ENCODE peak calls at places on chromosomes 16 and 17, in four cellular contexts. T, P, O and J are unnamed samples.

GRCh38 chr16:4375717-4376116 is 4.1 kb downstream of the VASN start:
- DNase-seq in O (peak; percentile 66), P (no peak), T (no peak), J (no peak)

GRCh38 chr17:57739402-57740224 is 5.5 kb downstream of the CCDC182 start:
- DNase-seq in P (no peak), T (no peak), O (peak; percentile 22), J (peak; percentile 19)

GRCh38 chr16:80902306-80903154 is 98.1 kb upstream of the CDYL2 start:
- DNase-seq in T (no peak), O (no peak), P (no peak), J (no peak)

GRCh38 chr16:20614201-20615141 is 38.3 kb upstream of the ACSM2B start:
- DNase-seq in O (no peak), T (no peak), P (no peak), J (no peak)

GRCh38 chr17:42682400-42683384 is at the start of gene CNTNAP1:
- DNase-seq in O (peak; percentile 68), P (no peak), T (peak; percentile 77), J (peak; percentile 81)

GRCh38 chr16:2152695-2153506 is 2.7 kb upstream of the TRAF7 start:
- DNase-seq in O (peak; percentile 40), T (no peak), P (no peak), J (peak; percentile 51)

GRCh38 chr16:9665851-9666271 is 516.4 kb downstream of the GRIN2A start:
- DNase-seq in P (no peak), O (no peak), T (no peak), J (no peak)

GRCh38 chr16:3856367-3857141 is 24.0 kb downstream of the CREBBP start:
- DNase-seq in T (no peak), P (no peak), O (no peak), J (no peak)

GRCh38 chr17:43453331-43453812 is 30.4 kb upstream of the DHX8 start:
- DNase-seq in P (no peak), O (no peak), T (peak; percentile 67), J (no peak)

GRCh38 chr16:46961373-46962353 is 11.8 kb downstream of the DNAJA2 start:
- DNase-seq in T (no peak), P (peak; percentile 73), O (peak; percentile 31), J (peak; percentile 67)

GRCh38 chr16:8931864-8932263 is 31.8 kb downstream of the USP7 start:
- DNase-seq in P (no peak), T (peak; percentile 52), O (peak; percentile 71), J (peak; percentile 20)

GRCh38 chr17:81422776-81423697 is 27.8 kb downstream of the BAHCC1 start:
- DNase-seq in T (peak; percentile 90), P (no peak), O (peak; percentile 95), J (peak; percentile 86)

GRCh38 chr16:535446-536405 is 8.2 kb downstream of the CAPN15 start:
- DNase-seq in T (no peak), O (peak; percentile 77), P (no peak), J (peak; percentile 51)

GRCh38 chr16:85426806-85427205 is 186.3 kb upstream of the GSE1 start:
- DNase-seq in O (no peak), P (no peak), T (no peak), J (no peak)

GRCh38 chr17:51006601-51007000 is 114.1 kb downstream of the SPAG9 start:
- DNase-seq in T (no peak), P (no peak), O (no peak), J (no peak)

GRCh38 chr16:84617068-84617630 is 729 bp downstream of the COTL1 start:
- DNase-seq in O (no peak), P (peak; percentile 28), T (no peak), J (no peak)

GRCh38 chr17:34199932-34200534 is 55.1 kb upstream of the CCL2 start:
- DNase-seq in T (peak; percentile 63), O (peak; percentile 87), P (peak; percentile 76), J (peak; percentile 87)

GRCh38 chr17:9900744-9901143 is 4.3 kb downstream of the RCVRN start:
- DNase-seq in P (no peak), T (no peak), O (peak; percentile 81), J (peak; percentile 46)

GRCh38 chr17:75774471-75774987 is 9.5 kb upstream of the GALK1 start:
- DNase-seq in P (no peak), O (no peak), T (no peak), J (no peak)

GRCh38 chr16:11836653-11837244 is 14.6 kb downstream of the RSL1D1 start:
- DNase-seq in P (no peak), O (peak; percentile 89), T (no peak), J (peak; percentile 63)

GRCh38 chr17:41415411-41415810 is 9.0 kb downstream of the KRT37 start:
- DNase-seq in O (no peak), T (no peak), P (no peak), J (no peak)

GRCh38 chr17:41131979-41132378 is 8.0 kb upstream of the KRTAP4-12 start:
- DNase-seq in P (no peak), T (no peak), O (peak; percentile 19), J (no peak)

GRCh38 chr16:86066755-86067154 is 167.8 kb downstream of the IRF8 start:
- DNase-seq in T (no peak), O (no peak), P (no peak), J (no peak)

GRCh38 chr17:75914643-75915265 is 10.1 kb upstream of the MRPL38 start:
- DNase-seq in P (no peak), T (no peak), O (no peak), J (no peak)

GRCh38 chr17:58097384-58098088 is 14.3 kb downstream of the DYNLL2 start:
- DNase-seq in T (no peak), O (no peak), P (no peak), J (no peak)

GRCh38 chr17:29004081-29004692 is 1.6 kb downstream of the SEZ6 start:
- DNase-seq in O (peak; percentile 7), T (no peak), P (no peak), J (peak; percentile 14)

GRCh38 chr16:5015351-5015750 is 18.4 kb downstream of the NAGPA start:
- DNase-seq in P (no peak), T (no peak), O (no peak), J (no peak)

GRCh38 chr16:82146957-82147356 is 23.1 kb downstream of the MPHOSPH6 start:
- DNase-seq in T (no peak), P (no peak), O (no peak), J (no peak)

GRCh38 chr16:75011634-75012307 is 12.9 kb downstream of the ZNRF1 start:
- DNase-seq in P (no peak), T (no peak), O (peak; percentile 93), J (peak; percentile 89)

GRCh38 chr17:46139365-46140210 is 53.6 kb downstream of the KANSL1 start:
- DNase-seq in O (no peak), T (no peak), P (no peak), J (no peak)

GRCh38 chr17:48477235-48477634 is 47.2 kb upstream of the SKAP1 start:
- DNase-seq in P (no peak), O (no peak), T (no peak), J (no peak)

GRCh38 chr16:78926723-78927200 is 673.8 kb downstream of the MAF start:
- DNase-seq in P (no peak), O (no peak), T (no peak), J (no peak)

GRCh38 chr16:88345031-88345942 is 37.5 kb upstream of the ZNF469 start:
- DNase-seq in O (no peak), P (no peak), T (peak; percentile 5), J (no peak)
- H3K4me3 ChIP-seq in O (no peak overlapping the region), P (no peak overlapping the region), T (no peak overlapping the region), J (no peak overlapping the region)

GRCh38 chr16:28883221-28883996 is 5.1 kb downstream of the ATP2A1 start:
- DNase-seq in O (no peak), P (no peak), T (no peak), J (no peak)

GRCh38 chr16:28880589-28880915 is 2.3 kb downstream of the ATP2A1 start:
- DNase-seq in O (no peak), T (no peak), P (no peak), J (no peak)

GRCh38 chr16:28884045-28884444 is 5.8 kb downstream of the ATP2A1 start:
- DNase-seq in O (no peak), T (no peak), P (no peak), J (no peak)

GRCh38 chr16:28880955-28881354 is 2.7 kb downstream of the ATP2A1 start:
- DNase-seq in T (no peak), O (no peak), P (no peak), J (no peak)

GRCh38 chr16:28882476-28883180 is 4.3 kb downstream of the ATP2A1 start:
- DNase-seq in O (no peak), P (no peak), T (no peak), J (no peak)
- TF ChIP-seq CTCF in O (no peak), P (no peak), T (no peak), J (no peak)

DNA sequence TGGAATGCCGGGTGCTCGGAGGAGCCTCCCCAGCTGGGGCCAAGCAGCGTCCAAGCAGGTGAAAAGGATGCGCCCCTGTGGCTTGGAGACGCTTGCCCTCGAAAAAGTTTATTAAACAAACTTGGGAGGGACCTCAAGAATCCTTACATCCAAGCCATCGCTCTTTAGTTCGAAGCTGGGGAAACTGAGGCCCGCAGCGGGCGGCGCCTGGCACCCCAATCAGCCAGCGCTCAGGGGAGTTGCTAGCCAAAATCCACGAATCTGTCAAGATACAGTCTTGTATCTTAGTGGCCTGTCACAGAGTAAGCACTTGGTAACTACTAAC is 553 bp upstream of the B9D1 start:
- DNase-seq in O (no peak), P (no peak), T (no peak), J (no peak)
- H3K4me3 ChIP-seq in O (peak overlapping the region; percentile 71), P (peak overlapping the region; percentile 65), T (peak overlapping the region; percentile 85), J (peak overlapping the region; percentile 86)

GRCh38 chr17:16470302-16470701 is 21.7 kb downstream of the LRRC75A start:
- DNase-seq in T (no peak), O (no peak), P (no peak), J (no peak)
- TF ChIP-seq CTCF in T (no peak), O (no peak), P (no peak), J (no peak)

GRCh38 chr17:1203967-1204291 is 24.1 kb upstream of the ABR start:
- DNase-seq in O (no peak), T (no peak), P (no peak), J (no peak)
- H3K4me3 ChIP-seq in O (peak overlapping the region; percentile 54), T (peak overlapping the region; percentile 57), P (no peak overlapping the region), J (peak overlapping the region; percentile 65)

DNA sequence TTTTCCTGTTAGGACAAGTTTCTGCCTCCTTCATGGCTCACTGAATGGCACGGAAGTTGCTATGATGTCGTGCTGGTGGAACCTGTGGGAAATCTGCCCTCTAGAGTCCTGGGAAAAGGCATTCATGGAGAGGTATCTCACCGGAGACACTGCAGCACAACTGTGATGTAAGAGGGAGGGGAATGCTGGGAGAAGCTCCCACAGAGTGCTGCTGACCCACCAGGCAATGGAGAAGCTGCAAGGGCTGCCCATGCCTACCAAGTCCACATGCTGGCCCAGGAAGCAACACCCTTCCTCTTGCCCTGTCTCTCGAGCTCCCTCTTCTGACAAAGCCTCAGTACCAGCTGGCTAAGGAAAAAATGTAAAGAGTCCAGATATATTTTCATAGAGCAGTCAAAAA is 45.2 kb upstream of the SLC5A11 start:
- DNase-seq in P (no peak), O (peak; percentile 42), T (no peak), J (peak; percentile 38)
- TF ChIP-seq CTCF in P (peak; percentile 15), O (peak; percentile 35), T (peak; percentile 16), J (peak; percentile 12)

DNA sequence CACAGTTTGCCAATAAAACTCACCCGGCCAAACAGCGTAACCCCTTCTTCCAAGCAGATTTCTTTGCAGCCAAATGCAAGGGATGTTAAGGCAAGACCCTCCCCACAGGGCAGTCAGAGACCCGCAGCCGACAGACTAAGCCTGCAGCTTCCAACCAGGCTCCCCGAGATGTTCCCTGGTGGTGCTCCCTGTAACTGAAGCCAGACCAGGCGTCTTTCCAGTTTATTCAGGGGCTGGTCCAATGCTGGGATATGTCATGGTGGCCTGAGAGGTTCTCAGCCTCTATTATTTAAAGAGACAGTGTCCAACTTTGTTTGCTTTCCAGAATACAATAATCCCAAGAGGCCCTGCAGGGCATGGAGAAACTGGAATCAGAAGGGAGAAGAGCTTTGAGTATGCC is at the start of gene PMP22:
- DNase-seq in P (no peak), O (peak; percentile 61), T (peak; percentile 63), J (no peak)
- H3K4me3 ChIP-seq in P (no peak within 1 kb of the TSS), O (peak within 1 kb of the TSS; percentile 50), T (peak within 1 kb of the TSS; percentile 79), J (peak within 1 kb of the TSS; percentile 99)